ENCODE peak calls at places on chromosomes 13 and 19, in four cellular contexts. One of them, this sample, is unnamed.
A peak's percentile ranks its signal among the peaks of the same experiment; 100 is the strongest.

GRCh38 chr13:23477096-23477495 is 43.6 kb upstream of the SACS start:
- DNase-seq in HEK293T: no peak
- DNase-seq in HepG2: no peak
- DNase-seq in K562: no peak
- DNase-seq in this sample: no peak

GRCh38 chr13:73902847-73903246 is 231.4 kb downstream of the KLF12 start:
- DNase-seq in HEK293T: no peak
- DNase-seq in HepG2: no peak
- DNase-seq in K562: no peak
- DNase-seq in this sample: no peak

GRCh38 chr13:74825170-74825948 is 656.6 kb downstream of the TBC1D4 start:
- DNase-seq in HEK293T: no peak
- DNase-seq in HepG2: no peak
- DNase-seq in K562: no peak
- DNase-seq in this sample: no peak

GRCh38 chr19:53897459-53897858 is 11.6 kb upstream of the CACNG7 start:
- DNase-seq in HEK293T: no peak
- DNase-seq in HepG2: no peak
- DNase-seq in K562: no peak
- DNase-seq in this sample: no peak

GRCh38 chr13:27201661-27202060 is 30.1 kb upstream of the USP12 start:
- DNase-seq in HEK293T: no peak
- DNase-seq in HepG2: no peak
- DNase-seq in K562: no peak
- DNase-seq in this sample: no peak

GRCh38 chr13:93045836-93046235 is 180.8 kb upstream of the GPC6 start:
- DNase-seq in HEK293T: no peak
- DNase-seq in HepG2: no peak
- DNase-seq in K562: no peak
- DNase-seq in this sample: no peak

GRCh38 chr13:53254495-53254894 is 225.9 kb downstream of the OLFM4 start:
- DNase-seq in HEK293T: no peak
- DNase-seq in HepG2: no peak
- DNase-seq in K562: no peak
- DNase-seq in this sample: no peak

GRCh38 chr19:49362926-49363264 is 679 bp upstream of the TEAD2 start:
- DNase-seq in HEK293T: peak; percentile 44
- DNase-seq in HepG2: peak; percentile 24
- DNase-seq in K562: peak; percentile 30
- DNase-seq in this sample: peak; percentile 24

GRCh38 chr13:107203146-107203847 is 635.4 kb upstream of the ARGLU1 start:
- DNase-seq in HEK293T: peak; percentile 21
- DNase-seq in HepG2: peak; percentile 63
- DNase-seq in K562: no peak
- DNase-seq in this sample: peak; percentile 43

GRCh38 chr13:88257706-88258105 is 586.5 kb downstream of the SLITRK5 start:
- DNase-seq in HEK293T: no peak
- DNase-seq in HepG2: no peak
- DNase-seq in K562: no peak
- DNase-seq in this sample: no peak

GRCh38 chr19:13097331-13098258 is 5.1 kb downstream of the LYL1 start:
- DNase-seq in HEK293T: no peak
- DNase-seq in HepG2: no peak
- DNase-seq in K562: peak; percentile 83
- DNase-seq in this sample: no peak

GRCh38 chr13:100546713-100547405 is 41.7 kb downstream of the GGACT start:
- DNase-seq in HEK293T: no peak
- DNase-seq in HepG2: no peak
- DNase-seq in K562: no peak
- DNase-seq in this sample: no peak

GRCh38 chr19:52638601-52639000 is 446 bp upstream of the ZNF83 start:
- DNase-seq in HEK293T: no peak
- DNase-seq in HepG2: no peak
- DNase-seq in K562: peak; percentile 23
- DNase-seq in this sample: peak; percentile 23

GRCh38 chr19:27657271-27658051 is 1555.5 kb downstream of the UQCRFS1 start:
- DNase-seq in HEK293T: no peak
- DNase-seq in HepG2: no peak
- DNase-seq in K562: no peak
- DNase-seq in this sample: no peak

GRCh38 chr19:30029721-30030510 is 87.9 kb downstream of the URI1 start:
- DNase-seq in HEK293T: no peak
- DNase-seq in HepG2: no peak
- DNase-seq in K562: no peak
- DNase-seq in this sample: no peak

GRCh38 chr19:30090963-30091362 is 148.9 kb downstream of the URI1 start:
- DNase-seq in HEK293T: no peak
- DNase-seq in HepG2: no peak
- DNase-seq in K562: no peak
- DNase-seq in this sample: no peak

GRCh38 chr13:44103721-44104490 is 224.2 kb downstream of the LACC1 start:
- DNase-seq in HEK293T: no peak
- DNase-seq in HepG2: no peak
- DNase-seq in K562: no peak
- DNase-seq in this sample: no peak

GRCh38 chr19:10083911-10084310 is 2.2 kb upstream of the SHFL start:
- DNase-seq in HEK293T: no peak
- DNase-seq in HepG2: no peak
- DNase-seq in K562: no peak
- DNase-seq in this sample: no peak

GRCh38 chr13:110405597-110406450 is 98.7 kb downstream of the COL4A2 start:
- DNase-seq in HEK293T: no peak
- DNase-seq in HepG2: no peak
- DNase-seq in K562: no peak
- DNase-seq in this sample: no peak

GRCh38 chr13:75481176-75482069 is 546 bp downstream of the TBC1D4 start:
- DNase-seq in HEK293T: peak; percentile 72
- DNase-seq in HepG2: no peak
- DNase-seq in K562: peak; percentile 12
- DNase-seq in this sample: peak; percentile 54

GRCh38 chr19:16398530-16399241 is 73.1 kb downstream of the EPS15L1 start:
- DNase-seq in HEK293T: no peak
- DNase-seq in HepG2: no peak
- DNase-seq in K562: no peak
- DNase-seq in this sample: no peak
- TF ChIP-seq ELF4 in HEK293T: no peak
- TF ChIP-seq ELF4 in HepG2: no peak
- TF ChIP-seq ELF4 in K562: no peak
- TF ChIP-seq ELF4 in this sample: no peak

DNA sequence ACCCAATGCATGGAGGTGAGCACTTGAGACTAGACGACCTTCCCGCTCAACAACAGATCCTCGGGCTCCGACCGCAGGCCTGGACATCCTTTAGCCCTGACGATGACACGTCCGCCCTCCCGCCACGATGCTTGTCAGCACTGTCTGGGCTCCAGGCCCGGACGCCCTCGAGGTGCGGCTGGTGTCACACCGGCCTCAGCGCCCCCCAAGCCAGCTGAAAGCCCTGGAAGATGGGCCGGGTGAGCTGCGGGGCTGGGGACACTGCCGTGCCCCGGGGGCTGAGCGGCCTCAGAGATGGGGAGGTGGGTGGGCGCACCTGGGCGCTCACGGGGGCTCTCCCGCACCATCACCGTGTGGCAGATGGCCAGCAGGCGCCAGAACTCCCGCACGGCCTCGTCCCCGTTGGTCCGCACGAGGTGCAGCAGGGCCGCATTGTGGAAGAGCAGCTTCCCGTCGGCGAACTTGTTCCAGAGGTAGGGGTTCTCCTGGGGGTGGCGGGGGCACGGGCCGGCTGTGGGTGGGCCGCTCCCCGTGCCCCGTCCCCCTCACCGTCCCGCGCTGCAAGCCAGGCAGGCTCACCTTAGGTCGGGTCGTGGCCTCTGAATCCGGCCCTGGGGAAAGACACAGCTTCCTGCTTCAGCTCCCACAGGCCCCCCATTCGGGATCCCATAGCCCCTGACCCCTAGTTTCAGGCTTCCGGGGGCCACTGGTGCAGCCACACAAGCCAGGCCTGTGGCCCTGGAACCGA is 15.5 kb downstream of the ATP8B3 start:
- DNase-seq in HEK293T: no peak
- DNase-seq in HepG2: no peak
- DNase-seq in K562: no peak
- DNase-seq in this sample: no peak
- TF ChIP-seq ELF4 in HEK293T: no peak
- TF ChIP-seq ELF4 in HepG2: no peak
- TF ChIP-seq ELF4 in K562: no peak
- TF ChIP-seq ELF4 in this sample: no peak

GRCh38 chr13:48258430-48258829 is 25.4 kb downstream of the ITM2B start:
- DNase-seq in HEK293T: no peak
- DNase-seq in HepG2: no peak
- DNase-seq in K562: no peak
- DNase-seq in this sample: no peak
- TF ChIP-seq ELF4 in HEK293T: no peak
- TF ChIP-seq ELF4 in HepG2: no peak
- TF ChIP-seq ELF4 in K562: no peak
- TF ChIP-seq ELF4 in this sample: no peak

GRCh38 chr19:2166741-2167738 is 3.3 kb downstream of the DOT1L start:
- DNase-seq in HEK293T: no peak
- DNase-seq in HepG2: peak; percentile 79
- DNase-seq in K562: no peak
- DNase-seq in this sample: no peak

GRCh38 chr19:2170219-2170618 is 6.5 kb downstream of the DOT1L start:
- DNase-seq in HEK293T: no peak
- DNase-seq in HepG2: no peak
- DNase-seq in K562: no peak
- DNase-seq in this sample: no peak

GRCh38 chr19:2167896-2168618 is 4.3 kb downstream of the DOT1L start:
- DNase-seq in HEK293T: no peak
- DNase-seq in HepG2: peak; percentile 24
- DNase-seq in K562: peak; percentile 56
- DNase-seq in this sample: no peak

GRCh38 chr19:2170987-2171348 is 7.2 kb downstream of the DOT1L start:
- DNase-seq in HEK293T: no peak
- DNase-seq in HepG2: no peak
- DNase-seq in K562: no peak
- DNase-seq in this sample: no peak

DNA sequence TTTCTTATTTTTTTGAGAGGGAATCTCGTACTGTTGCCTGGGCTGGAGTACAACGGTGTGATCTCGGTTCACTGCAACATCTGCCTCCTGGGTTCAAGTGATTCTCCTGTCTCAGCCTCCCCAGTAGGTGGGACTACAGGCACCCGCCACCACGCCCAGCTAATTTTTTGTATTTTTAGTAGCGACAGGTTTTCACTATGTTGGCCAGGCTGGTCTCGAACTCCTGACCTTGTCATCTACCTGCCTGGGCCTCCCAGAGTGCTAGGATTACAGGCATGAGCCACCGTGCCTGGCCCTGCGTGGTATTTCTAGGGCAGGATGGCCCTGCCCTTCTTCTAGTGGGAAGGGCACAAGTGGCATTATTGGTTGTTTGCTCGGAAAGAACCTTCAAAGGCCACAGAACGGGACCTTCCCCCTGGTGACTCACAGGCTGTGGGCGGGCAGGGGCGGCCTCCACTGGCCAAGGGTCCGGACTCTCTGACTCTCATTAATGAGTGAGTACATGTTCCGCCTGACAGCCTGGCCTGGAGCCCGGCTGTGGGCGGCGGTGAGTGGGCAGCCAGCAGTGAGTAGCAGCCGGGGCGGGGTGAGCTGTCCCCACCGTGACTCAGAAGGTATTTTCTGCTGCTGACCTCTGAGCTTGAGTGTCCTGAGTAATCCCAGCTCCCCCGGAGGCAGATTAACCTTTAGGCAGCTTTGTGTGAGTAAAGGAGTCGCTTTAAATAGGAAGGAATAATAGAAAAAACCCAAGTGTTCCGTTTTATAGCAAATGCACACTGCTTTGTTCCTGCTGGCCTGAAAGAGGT is 5.1 kb downstream of the DOT1L start:
- DNase-seq in HEK293T: peak; percentile 37
- DNase-seq in HepG2: peak; percentile 99
- DNase-seq in K562: peak; percentile 89
- DNase-seq in this sample: no peak
- TF ChIP-seq ELF4 in HEK293T: no peak
- TF ChIP-seq ELF4 in HepG2: no peak
- TF ChIP-seq ELF4 in K562: no peak
- TF ChIP-seq ELF4 in this sample: no peak

DNA sequence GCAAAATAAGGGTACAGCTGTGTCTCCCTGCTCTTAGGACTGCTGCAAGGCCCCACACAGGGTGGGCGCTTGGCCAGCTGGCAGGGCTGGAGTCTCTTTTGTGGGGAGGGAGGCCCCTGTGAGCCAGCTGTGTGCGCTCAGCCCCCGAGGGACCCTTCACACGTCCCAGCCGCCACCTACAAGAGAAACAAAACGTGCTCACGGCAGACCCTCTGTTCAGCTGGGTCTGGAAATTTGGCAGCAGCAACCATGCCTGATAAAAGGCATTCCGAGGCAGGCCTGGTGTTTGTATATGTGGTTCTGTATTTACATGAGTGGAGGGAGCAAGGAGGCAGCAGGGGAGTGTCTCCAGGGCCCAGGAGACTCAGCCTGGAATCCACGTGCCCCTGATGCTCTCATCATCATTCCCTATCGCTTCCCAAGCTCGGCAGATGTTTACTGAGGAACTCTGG is 49.7 kb downstream of the CRTC1 start:
- DNase-seq in HEK293T: no peak
- DNase-seq in HepG2: peak; percentile 18
- DNase-seq in K562: no peak
- DNase-seq in this sample: no peak
- TF ChIP-seq ELF4 in HEK293T: no peak
- TF ChIP-seq ELF4 in HepG2: no peak
- TF ChIP-seq ELF4 in K562: no peak
- TF ChIP-seq ELF4 in this sample: no peak

DNA sequence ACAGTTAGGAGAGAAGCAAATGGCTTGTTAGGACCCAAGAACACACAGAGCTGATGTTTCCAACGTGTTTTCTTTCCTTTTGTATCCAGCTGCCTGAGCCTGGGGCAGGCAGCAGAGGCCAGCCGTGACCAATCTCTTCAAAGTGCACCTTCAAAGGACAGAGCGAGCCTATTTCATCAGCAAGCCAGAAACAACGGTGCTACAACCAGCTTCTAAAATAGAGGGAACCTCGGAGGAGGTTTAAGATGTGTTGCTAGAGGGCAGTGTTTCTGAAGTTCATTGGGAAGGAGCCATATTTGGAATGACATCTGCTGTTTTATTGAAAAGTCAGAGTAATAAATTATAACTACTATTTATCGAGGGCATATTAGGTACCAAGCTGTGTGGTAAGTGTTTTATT is 56.2 kb upstream of the RFC3 start:
- DNase-seq in HEK293T: peak; percentile 31
- DNase-seq in HepG2: peak; percentile 23
- DNase-seq in K562: peak; percentile 9
- DNase-seq in this sample: no peak
- TF ChIP-seq ELF4 in HEK293T: no peak
- TF ChIP-seq ELF4 in HepG2: no peak
- TF ChIP-seq ELF4 in K562: no peak
- TF ChIP-seq ELF4 in this sample: no peak

This sample was measured in WTC11.